ENCODE peak calls at places on chromosomes 4 and X, in eight cellular contexts. I, B, M, H, O, T, E and Y are unnamed samples.

GRCh38 chr4:43339435-43339834 is 446.9 kb downstream of the GRXCR1 start:
- DNase-seq in T (no peak), B (no peak), O (no peak), M (no peak), I (no peak), H (no peak), E (peak), Y (no peak)

GRCh38 chr4:132003593-132003992 is 1145.5 kb upstream of the PCDH10 start:
- DNase-seq in H (no peak), B (no peak), I (no peak), T (no peak), O (no peak), E (no peak), M (no peak), Y (no peak)

GRCh38 chrX:107734646-107735045 is 40.9 kb downstream of the TSC22D3 start:
- DNase-seq in T (no peak), H (no peak), M (no peak), B (no peak), I (no peak), E (no peak), O (no peak), Y (no peak)

GRCh38 chr4:174505012-174505411 is 17.3 kb downstream of the HPGD start:
- DNase-seq in M (no peak), O (no peak), T (no peak), H (no peak), I (no peak), B (no peak), E (no peak), Y (no peak)

GRCh38 chr4:153467897-153468262 is 1.7 kb downstream of the TMEM131L start:
- DNase-seq in B (no peak), T (no peak), I (no peak), E (no peak), M (no peak), H (no peak), O (peak), Y (no peak)

GRCh38 chr4:26065833-26066232 is 151.8 kb downstream of the SMIM20 start:
- DNase-seq in O (no peak), B (no peak), H (no peak), E (no peak), M (no peak), I (no peak), T (no peak), Y (no peak)

GRCh38 chrX:138761380-138761779 is 49.9 kb upstream of the FGF13 start:
- DNase-seq in I (no peak), E (no peak), M (no peak), B (no peak), T (no peak), O (no peak), H (no peak), Y (no peak)

GRCh38 chr4:86831262-86832090 is 17.7 kb downstream of the SLC10A6 start:
- DNase-seq in B (no peak), O (no peak), H (peak), M (peak), T (no peak), I (no peak), E (peak), Y (no peak)

GRCh38 chrX:24248042-24248441 is 65.8 kb downstream of the SUPT20HL2 start:
- DNase-seq in O (peak), E (no peak), H (no peak), M (no peak), B (no peak), T (no peak), I (no peak), Y (no peak)

GRCh38 chr4:21778702-21779101 is 169.9 kb downstream of the KCNIP4 start:
- DNase-seq in E (no peak), M (no peak), B (no peak), H (peak), I (no peak), T (no peak), O (no peak), Y (no peak)

GRCh38 chr4:21780158-21780557 is 168.4 kb downstream of the KCNIP4 start:
- DNase-seq in O (no peak), E (peak), M (no peak), B (no peak), I (no peak), T (no peak), H (peak), Y (no peak)

DNA sequence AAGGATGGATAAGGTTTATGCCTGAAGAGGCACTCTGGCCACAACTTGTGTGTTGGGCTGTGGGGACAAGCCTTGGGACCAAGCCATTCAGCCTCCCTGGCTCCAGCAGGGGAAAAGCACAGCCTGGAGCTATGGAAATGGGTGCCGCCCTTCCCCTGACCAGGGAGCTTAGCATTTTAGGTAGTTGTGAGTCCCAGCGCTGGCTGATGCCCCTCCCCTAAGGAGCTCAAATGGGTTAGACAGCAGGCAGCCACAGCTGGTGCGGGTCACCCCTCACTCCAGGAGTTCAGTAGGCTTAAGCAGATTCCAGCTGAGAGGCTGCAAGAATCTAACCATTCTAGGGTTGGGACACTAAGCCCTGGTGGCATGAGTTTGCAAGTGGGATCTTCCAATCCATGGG is 172.9 kb downstream of the KCNIP4 start:
- DNase-seq in M (no peak), O (no peak), B (no peak), E (no peak), H (no peak), T (no peak), I (no peak), Y (no peak)
- TF ChIP-seq CTCF in M (no peak), O (no peak), B (no peak), E (no peak), H (no peak), T (no peak), I (no peak), Y (no peak)

DNA sequence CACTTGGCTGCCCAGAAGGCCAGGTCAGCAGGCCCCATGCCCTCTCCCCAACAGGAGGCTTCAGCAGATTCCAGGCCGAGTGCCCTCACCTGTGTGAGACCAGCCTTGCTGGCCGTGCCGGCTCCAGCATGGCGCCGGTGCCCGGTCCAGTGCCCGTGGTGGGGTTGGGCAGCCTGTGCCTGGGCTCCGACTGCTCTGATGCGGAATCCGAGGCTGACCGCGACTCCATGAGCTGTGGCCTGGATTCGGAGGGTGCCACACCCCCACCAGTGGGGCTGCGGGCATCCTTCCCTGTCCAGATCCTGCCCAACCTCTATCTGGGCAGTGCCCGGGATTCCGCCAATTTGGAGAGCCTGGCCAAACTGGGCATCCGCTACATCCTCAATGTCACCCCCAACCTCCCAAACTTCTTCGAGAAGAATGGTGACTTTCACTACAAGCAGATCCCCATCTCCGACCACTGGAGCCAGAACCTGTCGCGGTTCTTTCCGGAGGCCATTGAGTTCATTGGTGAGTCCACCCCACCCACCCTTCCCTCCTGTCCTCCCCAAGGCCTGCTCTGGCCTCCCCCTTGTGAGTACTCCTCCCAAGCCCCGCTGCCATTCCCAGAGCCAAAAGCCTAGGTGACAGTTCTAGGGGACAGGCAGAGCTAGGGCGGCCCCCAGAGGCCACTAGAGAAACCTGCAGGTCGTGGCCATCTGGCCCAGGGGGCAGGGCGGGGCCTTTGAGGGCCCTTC is 2.3 kb downstream of the DUSP9 start:
- DNase-seq in I (no peak), O (peak), H (peak), E (no peak), M (no peak), T (peak), B (peak), Y (no peak)
- TF ChIP-seq CTCF in I (peak), O (peak), H (peak), E (no peak), M (peak), T (peak), B (peak), Y (peak)

GRCh38 chr4:15162465-15163283 is 160.4 kb downstream of the CPEB2 start:
- DNase-seq in O (peak), B (no peak), T (no peak), I (no peak), H (no peak), M (no peak), E (no peak), Y (no peak)
- TF ChIP-seq CTCF in O (peak), B (peak), T (peak), I (peak), H (no peak), M (peak), E (peak), Y (no peak)

DNA sequence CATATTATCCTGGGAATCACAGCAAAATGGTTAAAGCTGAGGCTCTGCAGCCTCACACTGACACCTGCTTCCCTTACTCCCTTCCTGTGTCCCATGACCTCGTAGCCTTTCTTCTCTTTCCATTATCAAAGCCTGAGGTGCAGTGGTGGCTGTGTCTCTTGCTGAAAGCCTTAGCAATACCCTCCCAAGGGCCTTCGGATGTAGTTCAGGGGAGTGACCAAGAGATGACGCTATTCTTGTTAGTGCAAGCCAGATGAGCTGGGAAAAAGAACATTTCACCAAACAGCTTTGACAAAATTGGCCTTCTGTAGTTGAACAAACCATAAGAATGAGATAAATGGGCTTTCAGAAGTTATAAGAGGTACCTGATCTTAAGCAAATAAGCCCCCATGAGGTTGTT is 31.6 kb downstream of the SMIM10L2A start:
- DNase-seq in O (no peak), E (no peak), M (no peak), B (no peak), H (no peak), I (no peak), T (no peak), Y (no peak)
- TF ChIP-seq CTCF in O (no peak), E (no peak), M (no peak), B (no peak), H (no peak), I (no peak), T (no peak), Y (no peak)

GRCh38 chrX:38375888-38376287 is 23.5 kb downstream of the OTC start:
- DNase-seq in E (peak), H (peak), M (no peak), I (peak), O (peak), B (no peak), T (no peak), Y (no peak)
- TF ChIP-seq CTCF in E (peak), H (peak), M (peak), I (peak), O (peak), B (peak), T (no peak), Y (peak)

DNA sequence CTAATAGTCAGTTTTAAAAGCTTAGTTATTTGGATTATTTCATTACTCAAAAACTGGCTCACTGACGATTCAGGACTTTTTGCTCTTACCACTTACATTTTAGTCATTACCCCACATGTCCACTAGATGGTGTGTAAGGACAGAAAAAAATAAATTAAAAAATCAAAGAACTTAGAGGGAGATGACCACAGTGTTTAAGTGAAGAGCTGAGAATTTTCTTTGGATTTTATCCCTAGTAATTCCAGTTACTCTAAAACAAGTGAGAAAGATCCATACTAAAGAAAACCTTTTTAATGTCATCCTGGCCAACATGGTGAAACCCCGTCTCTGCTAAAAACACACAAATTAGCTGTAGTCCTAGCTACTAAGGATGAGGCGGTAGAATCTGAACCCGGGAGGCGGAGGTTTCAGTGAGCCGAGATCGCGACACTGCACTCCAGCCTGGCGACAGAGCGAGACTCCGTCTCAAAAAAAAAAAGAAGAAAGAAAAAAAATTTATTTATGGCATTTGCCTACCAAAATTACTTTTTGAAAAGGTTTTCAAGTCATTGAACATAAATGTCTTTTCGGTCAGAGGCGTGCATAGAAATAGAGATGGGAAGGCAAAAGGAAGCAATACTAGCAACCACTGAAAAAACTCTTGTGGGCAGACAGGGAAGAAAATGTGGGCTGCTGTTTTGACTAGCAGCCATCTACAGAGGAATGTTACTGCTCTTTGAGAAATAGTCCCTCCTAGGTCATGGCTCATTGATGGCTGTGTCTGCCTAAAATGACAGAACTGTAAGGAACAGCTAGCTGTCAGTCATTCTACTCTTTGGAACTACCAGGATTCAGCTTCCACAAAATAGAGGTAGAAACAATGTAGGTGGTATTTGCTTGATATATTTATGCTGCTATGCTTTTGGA is 26.6 kb upstream of the TMPRSS11B start:
- DNase-seq in E (peak), T (peak), H (peak), I (peak), M (peak), B (no peak), O (peak), Y (no peak)
- TF ChIP-seq CTCF in E (peak), T (peak), H (peak), I (peak), M (peak), B (peak), O (peak), Y (peak)

GRCh38 chrX:10326578-10326977 is 169.8 kb downstream of the CLCN4 start:
- DNase-seq in M (peak), B (no peak), T (no peak), I (no peak), E (no peak), H (peak), O (peak), Y (no peak)
- TF ChIP-seq CTCF in M (peak), B (peak), T (no peak), I (peak), E (no peak), H (no peak), O (no peak), Y (no peak)

GRCh38 chrX:16619024-16619423 is 30.9 kb upstream of the S100G start:
- DNase-seq in O (no peak), T (no peak), M (no peak), H (no peak), E (no peak), I (no peak), B (no peak), Y (no peak)
- TF ChIP-seq CTCF in O (no peak), T (no peak), M (no peak), H (no peak), E (no peak), I (no peak), B (no peak), Y (no peak)

DNA sequence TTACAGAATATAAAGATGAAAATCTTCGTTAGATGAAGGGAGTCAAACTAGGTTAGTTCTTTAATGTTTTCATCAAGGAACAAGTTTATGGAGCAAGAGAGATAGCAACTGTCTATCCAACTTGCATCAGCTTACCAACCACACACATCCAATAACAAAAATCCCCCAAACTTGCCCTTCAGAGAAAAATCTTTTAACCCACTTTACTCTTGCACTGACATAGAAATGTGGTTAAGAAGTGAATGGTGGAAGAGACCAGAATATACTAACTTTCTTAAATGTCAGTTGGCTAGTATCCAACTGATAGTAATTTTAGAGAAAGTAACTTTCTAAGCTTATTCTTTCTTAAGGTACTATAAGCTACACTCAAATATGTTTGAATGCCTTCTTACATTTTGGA is 1.7 kb upstream of the RAB9A start:
- DNase-seq in I (no peak), T (no peak), M (no peak), B (no peak), E (no peak), H (no peak), O (no peak), Y (no peak)
- TF ChIP-seq CTCF in I (no peak), T (no peak), M (no peak), B (no peak), E (no peak), H (no peak), O (no peak), Y (no peak)

GRCh38 chr4:32776435-32777203 is 2056.4 kb downstream of the PCDH7 start:
- DNase-seq in O (no peak), T (no peak), I (no peak), M (no peak), B (no peak), H (no peak), E (no peak), Y (no peak)

GRCh38 chr4:32778938-32779337 is 2058.8 kb downstream of the PCDH7 start:
- DNase-seq in H (no peak), B (no peak), O (no peak), E (no peak), I (no peak), M (no peak), T (no peak), Y (no peak)

GRCh38 chr4:32778025-32778424 is 2057.9 kb downstream of the PCDH7 start:
- DNase-seq in M (no peak), I (no peak), H (no peak), B (no peak), O (no peak), E (no peak), T (no peak), Y (no peak)

GRCh38 chr4:32775049-32775448 is 2054.9 kb downstream of the PCDH7 start:
- DNase-seq in O (no peak), H (no peak), I (no peak), M (no peak), B (no peak), E (no peak), T (no peak), Y (no peak)
- TF ChIP-seq CTCF in O (no peak), H (no peak), I (peak), M (no peak), B (no peak), E (no peak), T (no peak), Y (peak)